ENCODE peak calls at places on chromosomes 11 and 22, in six cellular contexts. Y, F, G, M, O and J are unnamed samples. For H3K4me1, the result is how much of the 10 kb centered on the place peaks cover.

GRCh38 chr22:42343136-42343484 is 72.7 kb upstream of the TCF20 start:
- DNase-seq in Y (no peak), F (no peak), G (no peak), M (no peak), O (no peak), J (no peak)

GRCh38 chr11:110000045-110000502 is 93.1 kb upstream of the ZC3H12C start:
- DNase-seq in Y (no peak), F (peak), G (no peak), M (no peak), O (no peak), J (no peak)

GRCh38 chr11:2122222-2122906 is 16.8 kb downstream of the IGF2 start:
- DNase-seq in Y (no peak), F (no peak), G (peak), M (peak), O (no peak), J (peak)

GRCh38 chr11:2092956-2093412 is 46.2 kb downstream of the IGF2 start:
- DNase-seq in Y (no peak), F (no peak), G (peak), M (no peak), O (peak), J (peak)

GRCh38 chr11:19661827-19662226 is 50.8 kb upstream of the NAV2 start:
- DNase-seq in Y (no peak), F (no peak), G (no peak), M (no peak), O (no peak), J (no peak)

GRCh38 chr11:116066777-116067176 is 562.6 kb upstream of the CADM1 start:
- DNase-seq in Y (no peak), F (no peak), G (no peak), M (no peak), O (no peak), J (no peak)

GRCh38 chr11:117668291-117668690 is 128.7 kb downstream of the DSCAML1 start:
- DNase-seq in Y (no peak), F (no peak), G (no peak), M (no peak), O (no peak), J (no peak)

GRCh38 chr11:86699036-86699791 is 26.8 kb upstream of the ME3 start:
- DNase-seq in Y (no peak), F (no peak), G (no peak), M (no peak), O (no peak), J (no peak)

GRCh38 chr11:60594998-60595637 is 79.9 kb downstream of the MS4A13 start:
- DNase-seq in Y (no peak), F (no peak), G (no peak), M (no peak), O (no peak), J (no peak)

GRCh38 chr11:84383571-84383970 is 1097.4 kb upstream of the CCDC90B start:
- DNase-seq in Y (no peak), F (no peak), G (no peak), M (no peak), O (no peak), J (no peak)

GRCh38 chr22:26673485-26673884 is 16.1 kb downstream of the MIAT start:
- DNase-seq in Y (no peak), F (peak), G (no peak), M (no peak), O (no peak), J (no peak)

GRCh38 chr11:71102251-71102995 is 150.0 kb downstream of the SHANK2 start:
- DNase-seq in Y (no peak), F (no peak), G (no peak), M (no peak), O (no peak), J (no peak)

GRCh38 chr22:24550028-24550901 is 4.7 kb downstream of the GUCD1 start:
- DNase-seq in Y (no peak), F (no peak), G (peak), M (no peak), O (no peak), J (no peak)

GRCh38 chr22:45312415-45312814 is 2.7 kb downstream of the FAM118A start:
- DNase-seq in Y (no peak), F (no peak), G (no peak), M (no peak), O (no peak), J (no peak)

GRCh38 chr11:2834893-2835767 is 50.4 kb downstream of the CDKN1C start:
- DNase-seq in Y (no peak), F (no peak), G (no peak), M (no peak), O (no peak), J (no peak)

GRCh38 chr11:118232659-118233058 is 7.8 kb upstream of the JAML start:
- DNase-seq in Y (no peak), F (no peak), G (no peak), M (no peak), O (no peak), J (no peak)

GRCh38 chr22:46077669-46078099 is 72.6 kb upstream of the PPARA start:
- DNase-seq in Y (no peak), F (no peak), G (peak), M (no peak), O (peak), J (no peak)

DNA sequence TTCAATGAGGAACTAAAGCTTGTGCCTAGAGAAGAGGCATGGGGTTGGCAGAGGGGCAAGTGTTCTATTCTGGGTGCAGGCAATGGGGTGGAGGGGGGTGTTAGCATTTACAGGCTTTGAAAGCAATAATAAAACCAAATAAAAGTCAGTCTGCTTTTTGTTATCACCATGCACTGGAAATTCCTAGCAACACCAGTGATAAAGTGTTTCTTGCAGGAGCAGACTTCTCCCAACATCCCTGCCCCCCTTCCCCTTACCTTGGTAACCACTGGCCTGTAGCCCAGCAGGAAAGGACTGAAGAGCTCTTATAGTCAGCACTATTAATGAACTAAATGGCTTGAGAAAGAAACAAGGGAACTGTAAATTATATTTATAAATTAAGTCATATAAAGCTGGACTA is 65.2 kb upstream of the SESN3 start:
- DNase-seq in Y (no peak), F (no peak), G (no peak), M (no peak), O (no peak), J (no peak)
- H3K4me1 ChIP-seq in Y (under half), F (under half), G (under half), M (under half), O (under half), J (under half)

DNA sequence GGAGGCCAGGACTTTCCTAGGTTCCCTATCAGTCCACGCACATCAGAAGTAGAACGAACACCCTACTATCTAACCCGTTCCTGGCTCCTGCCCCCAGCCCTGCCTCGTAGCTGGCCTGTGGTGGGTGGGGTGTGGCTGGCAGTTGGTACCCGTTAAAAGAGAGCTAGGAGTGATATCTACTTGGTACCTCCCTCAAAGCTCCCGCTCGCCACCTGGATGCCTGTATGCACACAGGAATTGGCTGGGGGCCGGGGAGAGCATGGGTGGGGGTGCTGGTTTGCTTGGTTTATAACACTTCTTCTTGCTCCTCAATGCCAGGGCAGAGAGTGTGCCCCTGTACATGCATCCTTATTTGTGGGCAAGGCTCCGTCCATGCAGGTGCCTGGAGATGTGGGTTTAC is 14.0 kb upstream of the NECTIN1 start:
- DNase-seq in Y (no peak), F (no peak), G (no peak), M (no peak), O (no peak), J (no peak)
- H3K4me3 ChIP-seq in Y (no peak), F (no peak), G (no peak), M (peak), O (no peak), J (no peak)

DNA sequence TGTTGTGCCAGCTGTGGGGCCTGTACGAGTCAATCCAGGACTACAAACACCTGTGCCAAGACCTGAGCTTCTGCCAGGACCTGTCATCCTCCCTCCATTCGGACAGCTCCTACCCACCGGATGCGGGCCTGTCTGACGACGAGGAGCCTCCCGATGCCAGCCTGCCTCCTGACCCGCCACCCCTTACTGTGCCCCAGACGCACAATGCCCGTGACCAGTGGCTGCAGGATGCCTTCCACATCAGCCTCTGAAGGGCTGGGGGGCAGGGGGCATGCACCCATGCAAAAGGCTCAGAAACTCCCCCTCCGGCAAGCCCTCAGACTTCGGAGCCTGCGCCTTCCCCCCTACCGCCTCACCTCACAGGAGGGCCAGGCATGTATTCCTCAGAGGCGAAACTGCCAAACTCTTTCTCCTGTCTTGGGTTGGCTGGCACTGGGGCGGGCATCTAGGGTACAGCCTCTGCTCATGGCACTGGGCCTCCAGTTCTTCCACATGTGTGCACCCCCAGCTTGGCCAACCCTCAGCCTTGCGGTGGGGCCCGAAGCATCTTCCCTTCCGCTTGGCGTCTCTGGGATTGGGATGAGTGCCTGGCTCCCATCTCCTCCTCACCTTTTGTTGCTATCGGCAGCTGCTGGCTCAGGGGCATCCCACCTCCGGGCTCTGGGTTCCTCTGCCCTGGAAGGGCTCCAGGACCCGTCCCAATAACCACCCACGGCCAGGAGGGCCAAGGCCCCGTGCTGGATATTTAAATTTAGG is 1.2 kb downstream of the FAM89B start:
- DNase-seq in Y (no peak), F (peak), G (peak), M (no peak), O (no peak), J (peak)
- H3K4me1 ChIP-seq in Y (half or more), F (half or more), G (under half), M (under half), O (half or more), J (under half)

DNA sequence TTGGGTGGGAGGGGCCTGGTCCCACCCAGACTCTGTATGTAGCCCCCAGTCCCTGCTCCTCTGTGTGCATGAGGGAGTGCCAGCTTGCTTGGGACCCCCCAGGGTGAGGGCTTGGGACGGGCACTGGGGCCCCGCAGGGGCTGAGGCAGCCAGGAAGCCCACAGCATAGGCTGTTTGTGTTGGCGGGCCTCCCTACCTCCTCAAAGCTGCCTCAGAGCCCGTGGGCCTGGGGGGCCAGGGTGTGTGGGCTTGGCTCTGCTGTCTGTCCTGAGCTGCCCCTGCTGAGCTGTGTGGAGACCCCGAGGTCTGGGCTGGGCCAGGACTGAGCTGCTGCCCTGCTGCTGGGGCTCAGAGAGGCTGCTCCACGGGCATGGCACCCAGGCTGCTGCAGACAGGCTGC is 3.2 kb downstream of the TSPAN4 start:
- DNase-seq in Y (no peak), F (no peak), G (no peak), M (no peak), O (no peak), J (no peak)
- H3K4me3 ChIP-seq in Y (no peak), F (no peak), G (no peak), M (no peak), O (no peak), J (no peak)